ENCODE peak calls at places on chromosomes 12 and 14, in nine cellular contexts. I is osteoblast, Q is HepG2, W is adrenal gland, G is cardiac muscle cell, O is breast epithelium, Z is body of pancreas, P is tibial artery, U is gastrocnemius medialis. N is an unnamed sample.
A peak's percentile ranks its signal among the peaks of the same experiment; 100 is the strongest.

GRCh38 chr12:124736115-124737039 is 127.3 kb downstream of the SCARB1 start:
- DNase-seq in I (peak; percentile 43), Q (no peak), W (no peak), G (no peak), O (no peak), Z (no peak), P (no peak), U (no peak), N (no peak)

GRCh38 chr14:29806124-29806517 is 121.5 kb downstream of the PRKD1 start:
- DNase-seq in I (no peak), Q (no peak), W (no peak), G (peak; percentile 20), O (no peak), Z (no peak), P (no peak), U (no peak), N (no peak)

GRCh38 chr14:95300002-95300696 is 19.6 kb downstream of the CLMN start:
- DNase-seq in I (no peak), Q (peak; percentile 90), W (no peak), G (no peak), O (no peak), Z (no peak), P (no peak), U (no peak), N (no peak)

GRCh38 chr12:52415870-52416750 is 10.0 kb upstream of the KRT82 start:
- DNase-seq in I (peak; percentile 92), Q (no peak), W (no peak), G (peak; percentile 95), O (peak; percentile 44), Z (peak; percentile 19), P (peak; percentile 63), U (peak; percentile 38), N (no peak)

GRCh38 chr14:39416072-39416471 is 16.2 kb downstream of the FBXO33 start:
- DNase-seq in I (no peak), Q (no peak), W (no peak), G (no peak), O (no peak), Z (no peak), P (no peak), U (no peak), N (no peak)

GRCh38 chr14:89443002-89443660 is 26.1 kb upstream of the FOXN3 start:
- DNase-seq in I (peak; percentile 90), Q (no peak), W (no peak), G (no peak), O (no peak), Z (no peak), P (no peak), U (no peak), N (no peak)

GRCh38 chr12:132723015-132723763 is 12.5 kb downstream of the PGAM5 start:
- DNase-seq in I (peak; percentile 94), Q (no peak), W (no peak), G (no peak), O (no peak), Z (no peak), P (no peak), U (no peak), N (no peak)

GRCh38 chr14:65303902-65304222 is 108.7 kb upstream of the FUT8 start:
- DNase-seq in I (no peak), Q (no peak), W (no peak), G (no peak), O (no peak), Z (no peak), P (no peak), U (no peak), N (no peak)

DNA sequence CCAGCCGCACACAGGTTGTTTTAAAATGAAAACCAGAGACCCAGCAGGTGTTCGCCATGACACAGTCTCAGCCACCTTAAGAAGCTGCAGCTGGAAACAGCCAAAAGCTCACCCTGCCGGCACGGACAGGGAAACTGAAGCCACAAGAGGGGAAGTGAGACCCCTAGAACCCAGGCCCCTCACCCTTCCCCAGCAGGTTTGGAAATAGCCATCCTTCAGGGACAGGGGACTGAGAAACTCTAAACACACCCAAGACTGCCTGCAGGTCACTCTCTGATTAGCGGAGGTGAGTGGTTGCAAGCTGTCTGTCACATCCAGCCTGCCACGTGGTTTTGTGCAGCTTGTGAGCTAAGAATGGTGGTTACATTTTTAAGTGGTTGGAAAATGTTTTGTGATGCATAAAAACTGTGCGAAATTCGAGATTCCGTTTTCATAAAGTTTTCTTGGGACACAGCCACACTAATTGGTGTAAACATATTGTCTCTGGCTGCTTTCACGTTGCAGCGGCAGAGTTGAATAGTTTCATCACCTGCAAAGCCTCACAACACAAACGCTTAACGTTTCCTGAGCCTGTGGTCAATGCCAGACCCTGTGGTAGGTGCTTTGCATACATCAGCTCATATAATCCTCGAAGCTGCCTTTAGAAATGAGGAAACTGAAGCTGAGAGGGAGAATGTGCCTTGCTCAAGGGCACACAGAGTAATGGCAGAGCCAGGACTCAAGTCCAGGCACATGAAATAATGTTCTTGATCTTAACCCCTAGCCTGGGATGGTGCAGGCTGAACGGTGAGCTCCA is 1.7 kb upstream of the SELPLG start:
- DNase-seq in I (no peak), Q (no peak), W (no peak), G (no peak), O (no peak), Z (no peak), P (no peak), U (no peak), N (no peak)
- H3K4me3 ChIP-seq in I (no peak overlapping the region), Q (no peak overlapping the region), W (no peak overlapping the region), G (no peak overlapping the region), O (no peak overlapping the region), Z (no peak overlapping the region), P (no peak overlapping the region), U (no peak overlapping the region), N (no peak overlapping the region)

GRCh38 chr12:67269632-67270578 is 747 bp downstream of the CAND1 start:
- DNase-seq in I (peak; percentile 75), Q (peak; percentile 15), W (peak; percentile 65), G (peak; percentile 33), O (peak; percentile 41), Z (peak; percentile 53), P (peak; percentile 33), U (no peak), N (peak; percentile 44)
- H3K4me1 ChIP-seq in I (peaks cover 21% of the 10 kb centered on the region), Q (peaks cover 45% of the 10 kb centered on the region), W (peaks cover 11% of the 10 kb centered on the region), G (peaks cover 24% of the 10 kb centered on the region), O (no peaks in the 10 kb centered on the region), Z (peaks cover 45% of the 10 kb centered on the region), P (peaks cover 37% of the 10 kb centered on the region), U (peaks cover 52% of the 10 kb centered on the region), N (peaks cover 23% of the 10 kb centered on the region)

DNA sequence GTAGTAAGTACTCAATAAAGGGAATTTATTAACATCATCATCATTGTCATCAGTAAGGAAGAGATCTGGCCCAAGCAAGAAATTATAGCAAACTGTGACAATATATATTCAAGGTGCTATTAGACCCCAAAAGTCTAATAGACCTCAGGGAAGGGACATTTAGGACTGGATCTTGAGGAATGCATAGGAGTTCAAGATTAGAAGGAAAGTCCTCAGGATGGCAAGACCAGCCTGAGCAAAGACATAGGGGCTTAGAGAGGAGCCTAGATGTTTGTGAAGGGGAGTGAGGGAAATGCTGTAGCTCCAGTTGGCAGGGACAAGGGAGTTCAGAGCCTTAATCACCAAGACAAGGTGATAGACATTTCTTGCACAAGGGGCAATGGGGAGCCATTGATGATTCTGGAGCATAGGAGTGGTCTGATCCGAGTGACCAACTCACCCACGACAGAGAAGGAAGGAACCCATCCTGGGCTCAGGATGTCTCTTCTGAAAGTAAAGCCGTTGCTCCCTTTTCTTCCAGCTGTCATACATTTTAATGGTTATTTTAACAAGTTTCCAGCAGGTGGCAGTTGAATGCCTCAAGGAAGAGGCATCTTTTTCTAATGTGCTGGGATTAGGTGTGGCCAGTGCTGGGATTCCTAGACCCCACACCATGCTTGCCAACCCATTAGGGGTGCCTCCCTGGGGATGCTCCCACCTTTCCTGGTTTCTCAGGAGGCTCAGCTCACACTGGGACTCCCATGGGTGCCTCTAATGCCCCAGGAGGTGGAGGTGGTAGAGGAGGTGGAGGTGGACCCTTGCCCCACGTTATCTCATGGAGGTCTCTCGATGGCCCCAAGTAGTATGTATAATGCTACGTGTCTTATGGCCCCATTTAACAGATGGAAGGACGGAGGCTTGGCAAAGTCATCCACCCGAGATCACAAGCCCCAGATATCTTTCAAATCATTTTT is 37.8 kb downstream of the PHETA1 start:
- DNase-seq in I (peak; percentile 93), Q (peak; percentile 59), W (no peak), G (peak; percentile 71), O (no peak), Z (no peak), P (no peak), U (no peak), N (no peak)
- TF ChIP-seq CTCF in I (peak; percentile 53), Q (peak; percentile 78), W (peak; percentile 51), G (peak; percentile 55), O (no peak), Z (no peak), P (peak; percentile 15), U (no peak), N (peak; percentile 49)

DNA sequence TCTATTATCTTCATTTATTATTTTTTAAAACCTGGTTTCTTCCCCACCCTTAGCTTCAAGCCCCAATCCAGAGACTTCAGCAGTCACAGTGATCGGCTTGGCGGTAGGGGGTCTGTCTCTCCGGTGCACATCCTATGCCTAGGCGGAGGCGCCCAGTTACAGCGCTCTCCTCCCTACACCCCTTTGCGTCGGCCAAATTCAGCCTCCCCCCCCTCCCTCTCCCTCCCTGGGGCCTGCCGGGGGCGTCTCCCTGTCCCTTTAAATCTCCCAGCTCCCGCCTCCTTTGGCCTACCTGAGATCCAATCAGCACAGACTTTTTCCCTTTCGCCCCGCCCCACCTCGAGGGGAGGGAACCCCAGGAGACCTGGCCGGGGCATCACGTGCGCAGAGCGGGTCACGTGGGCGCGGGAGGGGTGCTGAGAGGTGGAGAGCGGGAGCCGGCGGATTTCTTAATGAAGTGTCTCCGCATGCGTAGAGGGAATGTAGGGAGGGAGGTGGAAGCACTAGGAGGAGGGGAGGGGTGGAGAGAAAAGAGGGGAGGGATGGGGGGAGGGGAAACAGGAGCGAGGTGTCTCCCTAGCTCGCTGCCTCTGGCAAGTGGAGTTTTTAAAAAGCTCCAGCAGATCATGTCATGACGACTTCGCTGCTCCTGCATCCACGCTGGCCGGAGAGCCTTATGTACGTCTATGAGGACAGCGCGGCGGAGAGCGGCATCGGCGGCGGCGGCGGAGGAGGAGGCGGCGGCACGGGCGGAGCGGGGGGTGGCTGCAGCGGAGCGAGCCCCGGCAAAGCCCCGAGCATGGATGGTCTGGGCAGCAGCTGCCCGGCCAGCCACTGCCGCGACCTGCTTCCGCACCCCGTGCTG is at the start of gene HOXC13:
- DNase-seq in I (peak; percentile 84), Q (peak; percentile 33), W (peak; percentile 33), G (peak; percentile 14), O (peak; percentile 98), Z (peak; percentile 81), P (peak; percentile 84), U (peak; percentile 64), N (no peak)
- H3K4me3 ChIP-seq in I (no peak within 1 kb of the TSS), Q (no peak within 1 kb of the TSS), W (no peak within 1 kb of the TSS), G (no peak within 1 kb of the TSS), O (peak within 1 kb of the TSS; percentile 61), Z (no peak within 1 kb of the TSS), P (peak within 1 kb of the TSS; percentile 61), U (peak within 1 kb of the TSS; percentile 47), N (no peak within 1 kb of the TSS)